ENCODE peak calls at places on chromosomes 11 and 22, in four cellular contexts. One of them, this sample, is unnamed.

GRCh38 chr11:6413791-6414231 is 5.1 kb downstream of the APBB1 start:
- DNase-seq in tibial nerve: no peak
- DNase-seq in upper lobe of left lung: no peak
- DNase-seq in suprapubic skin: no peak
- DNase-seq in this sample: no peak

GRCh38 chr11:103929168-103929903 is 107.1 kb upstream of the DDI1 start:
- DNase-seq in tibial nerve: no peak
- DNase-seq in upper lobe of left lung: no peak
- DNase-seq in suprapubic skin: no peak
- DNase-seq in this sample: no peak

GRCh38 chr11:134331565-134332188 is at the start of gene GLB1L2:
- DNase-seq in tibial nerve: peak
- DNase-seq in upper lobe of left lung: peak
- DNase-seq in suprapubic skin: no peak
- DNase-seq in this sample: peak

GRCh38 chr11:46105134-46105628 is 16.1 kb downstream of the PHF21A start:
- DNase-seq in tibial nerve: no peak
- DNase-seq in upper lobe of left lung: no peak
- DNase-seq in suprapubic skin: no peak
- DNase-seq in this sample: no peak

GRCh38 chr22:49847751-49848689 is 5.6 kb upstream of the ZBED4 start:
- DNase-seq in tibial nerve: no peak
- DNase-seq in upper lobe of left lung: peak
- DNase-seq in suprapubic skin: no peak
- DNase-seq in this sample: no peak

GRCh38 chr22:38212442-38212841 is 10.6 kb downstream of the MAFF start:
- DNase-seq in tibial nerve: no peak
- DNase-seq in upper lobe of left lung: no peak
- DNase-seq in suprapubic skin: no peak
- DNase-seq in this sample: no peak

GRCh38 chr11:95081412-95081811 is 8.2 kb upstream of the ENDOD1 start:
- DNase-seq in tibial nerve: peak
- DNase-seq in upper lobe of left lung: peak
- DNase-seq in suprapubic skin: no peak
- DNase-seq in this sample: peak

GRCh38 chr11:71084306-71085012 is 167.9 kb downstream of the SHANK2 start:
- DNase-seq in tibial nerve: no peak
- DNase-seq in upper lobe of left lung: no peak
- DNase-seq in suprapubic skin: no peak
- DNase-seq in this sample: no peak

GRCh38 chr11:117098269-117099231 is at the start of gene SIK3:
- DNase-seq in tibial nerve: peak
- DNase-seq in upper lobe of left lung: peak
- DNase-seq in suprapubic skin: peak
- DNase-seq in this sample: peak

GRCh38 chr11:69167130-69167915 is 11.6 kb downstream of the SMIM38 start:
- DNase-seq in tibial nerve: no peak
- DNase-seq in upper lobe of left lung: no peak
- DNase-seq in suprapubic skin: no peak
- DNase-seq in this sample: no peak

GRCh38 chr11:58027341-58027740 is 3.4 kb upstream of the OR6Q1 start:
- DNase-seq in tibial nerve: no peak
- DNase-seq in upper lobe of left lung: no peak
- DNase-seq in suprapubic skin: no peak
- DNase-seq in this sample: no peak

GRCh38 chr11:130145328-130145812 is 14.2 kb upstream of the ST14 start:
- DNase-seq in tibial nerve: no peak
- DNase-seq in upper lobe of left lung: no peak
- DNase-seq in suprapubic skin: no peak
- DNase-seq in this sample: no peak

GRCh38 chr22:42683599-42684283 is 34.5 kb upstream of the CYB5R3 start:
- DNase-seq in tibial nerve: no peak
- DNase-seq in upper lobe of left lung: no peak
- DNase-seq in suprapubic skin: peak
- DNase-seq in this sample: peak

GRCh38 chr22:38056969-38057841 is at the start of gene PICK1:
- DNase-seq in tibial nerve: peak
- DNase-seq in upper lobe of left lung: peak
- DNase-seq in suprapubic skin: peak
- DNase-seq in this sample: peak

GRCh38 chr11:96506953-96507354 is 117.1 kb downstream of the JRKL start:
- DNase-seq in tibial nerve: no peak
- DNase-seq in upper lobe of left lung: no peak
- DNase-seq in suprapubic skin: no peak
- DNase-seq in this sample: no peak

GRCh38 chr22:44583076-44583760 is 85.2 kb upstream of the RTL6 start:
- DNase-seq in tibial nerve: no peak
- DNase-seq in upper lobe of left lung: peak
- DNase-seq in suprapubic skin: peak
- DNase-seq in this sample: peak

GRCh38 chr11:27254744-27255446 is 108.1 kb downstream of the CCDC34 start:
- DNase-seq in tibial nerve: no peak
- DNase-seq in upper lobe of left lung: no peak
- DNase-seq in suprapubic skin: no peak
- DNase-seq in this sample: no peak

GRCh38 chr11:102382384-102382783 is 35.4 kb downstream of the BIRC2 start:
- DNase-seq in tibial nerve: no peak
- DNase-seq in upper lobe of left lung: no peak
- DNase-seq in suprapubic skin: no peak
- DNase-seq in this sample: no peak

GRCh38 chr22:30183861-30184278 is 62.7 kb downstream of the LIF start:
- DNase-seq in tibial nerve: no peak
- DNase-seq in upper lobe of left lung: no peak
- DNase-seq in suprapubic skin: no peak
- DNase-seq in this sample: no peak

GRCh38 chr11:67306769-67307544 is 3.6 kb downstream of the SSH3 start:
- DNase-seq in tibial nerve: no peak
- DNase-seq in upper lobe of left lung: no peak
- DNase-seq in suprapubic skin: peak
- DNase-seq in this sample: peak

GRCh38 chr11:118939948-118940598 is 14.3 kb upstream of the BCL9L start:
- DNase-seq in tibial nerve: no peak
- DNase-seq in upper lobe of left lung: no peak
- DNase-seq in suprapubic skin: no peak
- DNase-seq in this sample: peak

GRCh38 chr11:125995313-125995712 is 49.5 kb downstream of the VSIG10L2 start:
- DNase-seq in tibial nerve: no peak
- DNase-seq in upper lobe of left lung: no peak
- DNase-seq in suprapubic skin: no peak
- DNase-seq in this sample: no peak

GRCh38 chr22:23532756-23533155 is 47.3 kb downstream of the IGLL1 start:
- DNase-seq in tibial nerve: no peak
- DNase-seq in upper lobe of left lung: no peak
- DNase-seq in suprapubic skin: peak
- DNase-seq in this sample: peak

DNA sequence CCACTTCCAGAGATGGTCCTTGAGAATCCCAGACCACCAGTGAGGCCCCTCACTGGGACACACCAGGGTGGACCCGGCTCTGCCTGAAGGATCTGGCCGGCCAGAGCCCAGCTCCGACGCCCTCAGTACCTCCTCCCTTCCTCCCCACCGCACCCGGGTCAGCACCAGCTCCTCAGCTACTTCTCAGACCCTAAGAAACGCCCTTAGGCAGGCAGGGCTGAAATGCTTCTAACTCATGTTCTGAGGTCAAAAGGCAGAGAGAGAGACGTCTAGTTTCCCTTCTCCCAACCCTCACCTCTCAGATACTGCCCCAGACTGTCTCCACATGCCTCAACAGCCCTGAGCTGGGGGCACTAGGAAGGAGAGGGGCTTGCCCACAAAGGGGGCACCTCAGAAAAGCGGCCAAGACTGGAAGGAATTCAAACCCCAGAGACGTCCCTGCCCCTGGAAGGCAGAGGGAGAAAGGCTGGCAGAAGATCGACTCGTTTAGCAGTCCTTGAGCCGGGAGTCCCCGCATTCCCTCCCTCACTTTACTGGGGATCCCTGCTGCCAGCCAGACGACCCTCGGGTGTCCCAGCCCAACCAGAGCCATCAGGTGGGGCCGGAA is 539 bp downstream of the USH1C start:
- DNase-seq in tibial nerve: no peak
- DNase-seq in upper lobe of left lung: no peak
- DNase-seq in suprapubic skin: no peak
- DNase-seq in this sample: no peak
- H3K27ac ChIP-seq in tibial nerve: peak
- H3K27ac ChIP-seq in upper lobe of left lung: no peak
- H3K27ac ChIP-seq in suprapubic skin: no peak
- H3K27ac ChIP-seq in this sample: no peak

DNA sequence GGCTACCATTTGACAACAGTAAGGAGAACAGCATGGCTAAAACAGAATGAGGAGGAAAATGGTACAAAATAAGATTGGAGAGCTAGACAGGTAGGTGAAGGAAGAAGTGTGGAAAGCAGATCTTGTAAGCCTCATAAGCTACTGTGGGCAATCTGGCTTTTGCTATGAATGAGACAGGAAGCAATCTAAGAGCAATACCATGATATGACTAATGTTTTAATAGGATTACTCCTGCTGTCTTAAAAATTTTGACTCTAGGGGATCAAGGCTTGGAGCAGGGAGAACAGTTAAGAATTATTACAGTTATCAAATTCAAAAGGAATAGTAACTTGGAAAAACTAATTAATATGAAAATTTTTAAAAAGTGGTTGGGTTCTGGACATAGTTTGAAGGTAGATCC is 1166.0 kb upstream of the CCDC90B start:
- DNase-seq in tibial nerve: no peak
- DNase-seq in upper lobe of left lung: no peak
- DNase-seq in suprapubic skin: no peak
- DNase-seq in this sample: no peak
- TF ChIP-seq CTCF in tibial nerve: no peak
- TF ChIP-seq CTCF in upper lobe of left lung: no peak
- TF ChIP-seq CTCF in suprapubic skin: no peak
- TF ChIP-seq CTCF in this sample: no peak

GRCh38 chr11:12114487-12115033 is 4.2 kb downstream of the MICAL2 start:
- DNase-seq in tibial nerve: no peak
- DNase-seq in upper lobe of left lung: no peak
- DNase-seq in suprapubic skin: no peak
- DNase-seq in this sample: no peak
- TF ChIP-seq EP300 in tibial nerve: no peak
- TF ChIP-seq EP300 in upper lobe of left lung: no peak
- TF ChIP-seq EP300 in suprapubic skin: no peak
- TF ChIP-seq EP300 in this sample: no peak

GRCh38 chr11:111635706-111636045 is 33.4 kb downstream of the SIK2 start:
- DNase-seq in tibial nerve: no peak
- DNase-seq in upper lobe of left lung: no peak
- DNase-seq in suprapubic skin: no peak
- DNase-seq in this sample: peak
- H3K27ac ChIP-seq in tibial nerve: peak
- H3K27ac ChIP-seq in upper lobe of left lung: peak
- H3K27ac ChIP-seq in suprapubic skin: peak
- H3K27ac ChIP-seq in this sample: peak

GRCh38 chr11:13701506-13701905 is 33.0 kb downstream of the FAR1 start:
- DNase-seq in tibial nerve: no peak
- DNase-seq in upper lobe of left lung: no peak
- DNase-seq in suprapubic skin: no peak
- DNase-seq in this sample: no peak
- TF ChIP-seq CTCF in tibial nerve: no peak
- TF ChIP-seq CTCF in upper lobe of left lung: no peak
- TF ChIP-seq CTCF in suprapubic skin: no peak
- TF ChIP-seq CTCF in this sample: no peak

This sample was measured in sigmoid colon.